ENCODE peak calls at places on chromosomes 2 and 18, in eight cellular contexts. U is amniotic epithelial cell, Y is sigmoid colon, X is HAP-1, M is cardiac fibroblast, Z is SW 1271, R is AG04450, J is sciatic nerve. P is an unnamed sample.
A peak's percentile ranks its signal among the peaks of the same experiment; 100 is the strongest.

GRCh38 chr2:177554365-177554764 is 161.8 kb downstream of the AGPS start:
- DNase-seq in U (peak; percentile 80), Y (no peak), X (no peak), M (peak; percentile 10), Z (no peak), R (no peak), J (no peak), P (no peak)

GRCh38 chr2:211354481-211354880 is 798.1 kb downstream of the CPS1 start:
- DNase-seq in U (no peak), Y (no peak), X (no peak), M (no peak), Z (no peak), R (no peak), J (no peak), P (no peak)

GRCh38 chr2:218605438-218605837 is 2.3 kb upstream of the PLCD4 start:
- DNase-seq in U (no peak), Y (no peak), X (no peak), M (no peak), Z (no peak), R (peak; percentile 34), J (no peak), P (no peak)

GRCh38 chr2:20125616-20126015 is 74.2 kb upstream of the LAPTM4A start:
- DNase-seq in U (no peak), Y (no peak), X (no peak), M (no peak), Z (no peak), R (no peak), J (no peak), P (no peak)

GRCh38 chr2:16127958-16128357 is 187.6 kb downstream of the MYCN start:
- DNase-seq in U (no peak), Y (no peak), X (no peak), M (no peak), Z (no peak), R (no peak), J (no peak), P (no peak)

GRCh38 chr2:128797533-128797932 is 478.9 kb upstream of the HS6ST1 start:
- DNase-seq in U (no peak), Y (peak; percentile 7), X (no peak), M (no peak), Z (no peak), R (no peak), J (no peak), P (peak; percentile 13)

GRCh38 chr18:27447530-27447929 is 262.4 kb upstream of the CHST9 start:
- DNase-seq in U (no peak), Y (no peak), X (no peak), M (no peak), Z (no peak), R (no peak), J (no peak), P (no peak)

GRCh38 chr18:79135924-79136323 is 66.7 kb downstream of the ATP9B start:
- DNase-seq in U (no peak), Y (no peak), X (no peak), M (no peak), Z (no peak), R (no peak), J (no peak), P (no peak)

GRCh38 chr2:11398710-11399109 is 54.3 kb upstream of the ROCK2 start:
- DNase-seq in U (no peak), Y (no peak), X (no peak), M (no peak), Z (no peak), R (no peak), J (no peak), P (peak; percentile 87)

GRCh38 chr2:151357359-151357758 is at the start of gene TNFAIP6:
- DNase-seq in U (peak; percentile 96), Y (no peak), X (no peak), M (peak; percentile 98), Z (no peak), R (peak; percentile 82), J (no peak), P (no peak)

GRCh38 chr2:163077241-163077640 is 238.7 kb upstream of the KCNH7 start:
- DNase-seq in U (no peak), Y (no peak), X (no peak), M (no peak), Z (no peak), R (no peak), J (no peak), P (no peak)

GRCh38 chr2:113200736-113201490 is 27.1 kb downstream of the PSD4 start:
- DNase-seq in U (no peak), Y (no peak), X (no peak), M (no peak), Z (no peak), R (no peak), J (peak; percentile 52), P (peak; percentile 55)

GRCh38 chr2:10495311-10495987 is 47.3 kb upstream of the ODC1 start:
- DNase-seq in U (no peak), Y (no peak), X (no peak), M (no peak), Z (no peak), R (no peak), J (peak; percentile 43), P (no peak)

GRCh38 chr2:204652063-204652462 is 106.8 kb downstream of the PARD3B start:
- DNase-seq in U (no peak), Y (no peak), X (no peak), M (no peak), Z (no peak), R (no peak), J (no peak), P (no peak)

GRCh38 chr2:191178806-191179514 is 28.2 kb upstream of the STAT4 start:
- DNase-seq in U (peak; percentile 85), Y (peak; percentile 69), X (no peak), M (peak; percentile 90), Z (no peak), R (no peak), J (peak; percentile 76), P (no peak)

GRCh38 chr2:105187531-105187930 is 54.0 kb upstream of the GPR45 start:
- DNase-seq in U (peak; percentile 7), Y (no peak), X (no peak), M (peak; percentile 28), Z (peak; percentile 13), R (no peak), J (no peak), P (no peak)

GRCh38 chr2:28162538-28162937 is 230.1 kb upstream of the FOSL2 start:
- DNase-seq in U (no peak), Y (no peak), X (no peak), M (no peak), Z (no peak), R (no peak), J (no peak), P (no peak)

GRCh38 chr2:88070055-88070454 is 2.4 kb downstream of the SMYD1 start:
- DNase-seq in U (no peak), Y (no peak), X (no peak), M (no peak), Z (no peak), R (no peak), J (no peak), P (no peak)

GRCh38 chr2:120926463-120927165 is 190.9 kb downstream of the GLI2 start:
- DNase-seq in U (no peak), Y (no peak), X (peak; percentile 80), M (no peak), Z (no peak), R (no peak), J (no peak), P (no peak)

GRCh38 chr2:99297990-99298389 is 3.0 kb downstream of the LYG1 start:
- DNase-seq in U (peak; percentile 34), Y (no peak), X (no peak), M (peak; percentile 79), Z (no peak), R (no peak), J (no peak), P (no peak)

GRCh38 chr2:103525757-103526156 is 763.9 kb downstream of the TMEM182 start:
- DNase-seq in U (no peak), Y (no peak), X (no peak), M (no peak), Z (no peak), R (no peak), J (no peak), P (no peak)

GRCh38 chr18:8562065-8562464 is 47.2 kb upstream of the RAB12 start:
- DNase-seq in U (no peak), Y (no peak), X (no peak), M (no peak), Z (no peak), R (no peak), J (no peak), P (no peak)

GRCh38 chr2:149169653-149170052 is 131.2 kb downstream of the LYPD6B start:
- DNase-seq in U (peak; percentile 43), Y (no peak), X (no peak), M (no peak), Z (no peak), R (no peak), J (no peak), P (no peak)

P was measured in upper lobe of right lung.